ENCODE peak calls at places on chromosomes 16 and 17, in five cellular contexts. C, T, R, H and L are unnamed samples.

GRCh38 chr16:29824589-29825144 is 4.4 kb downstream of the MVP start:
- DNase-seq in C (no peak), T (no peak), R (peak), H (no peak), L (no peak)

GRCh38 chr17:58643147-58643546 is 48.7 kb downstream of the TEX14 start:
- DNase-seq in C (no peak), T (no peak), R (peak), H (no peak), L (no peak)

GRCh38 chr16:63467513-63467912 is 1431.3 kb upstream of the CDH8 start:
- DNase-seq in C (no peak), T (no peak), R (no peak), H (no peak), L (no peak)

GRCh38 chr16:67384778-67385510 is 8.4 kb downstream of the TPPP3 start:
- DNase-seq in C (no peak), T (no peak), R (no peak), H (no peak), L (no peak)

GRCh38 chr16:722835-723633 is 2.1 kb downstream of the ANTKMT start:
- DNase-seq in C (no peak), T (no peak), R (no peak), H (no peak), L (no peak)

GRCh38 chr16:88804552-88805339 is 1.2 kb downstream of the CDT1 start:
- DNase-seq in C (no peak), T (no peak), R (peak), H (no peak), L (no peak)

GRCh38 chr16:86087561-86088230 is 188.7 kb downstream of the IRF8 start:
- DNase-seq in C (no peak), T (peak), R (no peak), H (no peak), L (no peak)

GRCh38 chr16:1119129-1119528 is 23.1 kb upstream of the C1QTNF8 start:
- DNase-seq in C (no peak), T (no peak), R (no peak), H (no peak), L (no peak)

GRCh38 chr16:49858200-49859129 is 2.6 kb upstream of the ZNF423 start:
- DNase-seq in C (peak), T (peak), R (peak), H (peak), L (peak)

GRCh38 chr17:50661795-50662391 is 27.2 kb downstream of the ABCC3 start:
- DNase-seq in C (no peak), T (no peak), R (peak), H (no peak), L (peak)

GRCh38 chr16:88789593-88789992 is 4.6 kb upstream of the PIEZO1 start:
- DNase-seq in C (no peak), T (no peak), R (no peak), H (no peak), L (no peak)

GRCh38 chr17:332558-333322 is 19.9 kb downstream of the RPH3AL start:
- DNase-seq in C (no peak), T (no peak), R (peak), H (no peak), L (no peak)

GRCh38 chr16:29710227-29711219 is 31.5 kb downstream of the QPRT start:
- DNase-seq in C (no peak), T (no peak), R (peak), H (no peak), L (peak)

GRCh38 chr16:56815721-56816120 is 49.3 kb upstream of the SLC12A3 start:
- DNase-seq in C (peak), T (no peak), R (no peak), H (no peak), L (no peak)

GRCh38 chr17:19244357-19244756 is 7.2 kb downstream of the EPN2 start:
- DNase-seq in C (no peak), T (no peak), R (no peak), H (no peak), L (no peak)

GRCh38 chr17:62049299-62049698 is 15.8 kb downstream of the MED13 start:
- DNase-seq in C (no peak), T (no peak), R (no peak), H (no peak), L (no peak)

GRCh38 chr17:46056800-46057304 is 57.8 kb downstream of the STH start:
- DNase-seq in C (no peak), T (no peak), R (peak), H (no peak), L (no peak)

GRCh38 chr17:68344701-68345136 is 53.4 kb downstream of the ARSG start:
- DNase-seq in C (no peak), T (no peak), R (no peak), H (no peak), L (no peak)

GRCh38 chr17:37489197-37490001 is at the start of gene DUSP14:
- DNase-seq in C (peak), T (peak), R (peak), H (peak), L (peak)

GRCh38 chr17:83177611-83178532 is 98.5 kb downstream of the METRNL start:
- DNase-seq in C (no peak), T (peak), R (no peak), H (no peak), L (no peak)

GRCh38 chr16:66103245-66103644 is 263.2 kb upstream of the CDH5 start:
- DNase-seq in C (no peak), T (no peak), R (no peak), H (no peak), L (peak)

GRCh38 chr17:33240397-33240796 is 52.7 kb downstream of the ASIC2 start:
- DNase-seq in C (no peak), T (no peak), R (no peak), H (no peak), L (no peak)

GRCh38 chr17:63337579-63337978 is 108.5 kb downstream of the CYB561 start:
- DNase-seq in C (no peak), T (no peak), R (no peak), H (no peak), L (no peak)

GRCh38 chr16:15953477-15953876 is 4.1 kb downstream of the ABCC1 start:
- DNase-seq in C (no peak), T (no peak), R (no peak), H (no peak), L (no peak)

GRCh38 chr16:53893731-53894435 is 189.9 kb downstream of the FTO start:
- DNase-seq in C (no peak), T (no peak), R (peak), H (no peak), L (peak)

GRCh38 chr16:68229431-68230175 is 6.3 kb downstream of the ESRP2 start:
- DNase-seq in C (no peak), T (no peak), R (peak), H (peak), L (peak)

GRCh38 chr16:84054916-84055315 is 12.3 kb upstream of the SLC38A8 start:
- DNase-seq in C (no peak), T (no peak), R (no peak), H (no peak), L (no peak)

GRCh38 chr17:14803781-14804180 is 461.3 kb downstream of the PMP22 start:
- DNase-seq in C (no peak), T (no peak), R (no peak), H (no peak), L (no peak)

GRCh38 chr17:43448720-43449469 is 34.9 kb upstream of the DHX8 start:
- DNase-seq in C (no peak), T (no peak), R (no peak), H (no peak), L (no peak)

GRCh38 chr17:74182041-74182783 is 21.3 kb upstream of the RPL38 start:
- DNase-seq in C (no peak), T (no peak), R (no peak), H (no peak), L (no peak)

GRCh38 chr17:73584987-73585386 is 59.3 kb downstream of the SDK2 start:
- DNase-seq in C (no peak), T (no peak), R (no peak), H (no peak), L (no peak)

GRCh38 chr17:16820979-16821543 is 131.0 kb downstream of the CCDC144A start:
- DNase-seq in C (no peak), T (no peak), R (no peak), H (no peak), L (no peak)

GRCh38 chr17:49699967-49700575 is 7.7 kb downstream of the SLC35B1 start:
- DNase-seq in C (peak), T (no peak), R (no peak), H (no peak), L (no peak)

GRCh38 chr16:50666658-50667496 is 14.2 kb downstream of the SNX20 start:
- DNase-seq in C (no peak), T (no peak), R (no peak), H (no peak), L (no peak)

GRCh38 chr16:85389679-85390470 is 223.2 kb upstream of the GSE1 start:
- DNase-seq in C (peak), T (peak), R (no peak), H (no peak), L (no peak)

GRCh38 chr17:77930780-77931768 is 27.4 kb upstream of the TNRC6C start:
- DNase-seq in C (no peak), T (no peak), R (no peak), H (no peak), L (no peak)

GRCh38 chr16:87305505-87306391 is 11.4 kb downstream of the C16orf95 start:
- DNase-seq in C (no peak), T (no peak), R (peak), H (no peak), L (peak)

DNA sequence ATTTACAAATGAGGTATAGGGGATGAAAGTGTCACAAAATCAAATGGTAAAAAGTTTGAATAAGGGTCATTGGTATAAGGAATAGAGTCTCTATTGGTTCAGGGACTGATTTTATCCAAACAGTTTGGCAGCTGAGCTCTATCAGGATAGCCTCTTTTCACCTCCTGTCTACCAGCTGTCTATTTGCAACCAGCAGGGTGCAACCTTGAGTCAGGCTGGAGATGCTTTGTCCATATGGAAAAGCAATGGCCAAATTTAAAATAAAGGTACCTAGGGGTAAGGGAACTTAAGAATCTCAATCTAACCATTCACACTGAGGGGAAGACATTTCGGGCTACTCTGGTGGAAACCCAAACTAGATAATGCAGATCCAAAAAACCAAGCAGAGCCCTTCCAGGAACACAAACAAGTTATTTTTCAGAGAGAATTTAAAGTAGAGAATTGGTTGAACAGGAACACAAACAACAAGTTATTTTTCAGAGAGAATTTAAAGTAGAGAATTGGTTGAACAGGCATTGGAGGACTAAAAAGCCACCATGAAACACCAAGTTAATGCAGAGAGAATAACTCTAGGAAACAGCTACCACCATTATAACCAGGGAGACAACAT is 12.6 kb upstream of the CA10 start:
- DNase-seq in C (no peak), T (no peak), R (peak), H (peak), L (peak)
- TF ChIP-seq CTCF in C (no peak), T (no peak), R (peak), H (peak), L (peak)

GRCh38 chr16:27169511-27170071 is 33.7 kb upstream of the KDM8 start:
- DNase-seq in C (no peak), T (no peak), R (peak), H (no peak), L (no peak)
- TF ChIP-seq CTCF in C (no peak), T (no peak), R (peak), H (peak), L (peak)

GRCh38 chr17:7972131-7972785 is 30.2 kb upstream of the GUCY2D start:
- DNase-seq in C (no peak), T (no peak), R (no peak), H (no peak), L (no peak)
- TF ChIP-seq CTCF in C (peak), T (no peak), R (peak), H (no peak), L (peak)

GRCh38 chr17:75548839-75549238 is 23.3 kb downstream of the LLGL2 start:
- DNase-seq in C (no peak), T (no peak), R (no peak), H (no peak), L (no peak)

GRCh38 chr17:75547091-75547490 is 21.6 kb downstream of the LLGL2 start:
- DNase-seq in C (no peak), T (no peak), R (no peak), H (no peak), L (no peak)

GRCh38 chr17:75549246-75550138 is 24.0 kb downstream of the LLGL2 start:
- DNase-seq in C (no peak), T (no peak), R (peak), H (peak), L (no peak)

GRCh38 chr17:75544250-75544649 is 18.8 kb downstream of the LLGL2 start:
- DNase-seq in C (no peak), T (no peak), R (no peak), H (no peak), L (no peak)

GRCh38 chr17:75546181-75546580 is 20.7 kb downstream of the LLGL2 start:
- DNase-seq in C (no peak), T (no peak), R (no peak), H (no peak), L (no peak)
- TF ChIP-seq CTCF in C (no peak), T (no peak), R (no peak), H (no peak), L (no peak)

DNA sequence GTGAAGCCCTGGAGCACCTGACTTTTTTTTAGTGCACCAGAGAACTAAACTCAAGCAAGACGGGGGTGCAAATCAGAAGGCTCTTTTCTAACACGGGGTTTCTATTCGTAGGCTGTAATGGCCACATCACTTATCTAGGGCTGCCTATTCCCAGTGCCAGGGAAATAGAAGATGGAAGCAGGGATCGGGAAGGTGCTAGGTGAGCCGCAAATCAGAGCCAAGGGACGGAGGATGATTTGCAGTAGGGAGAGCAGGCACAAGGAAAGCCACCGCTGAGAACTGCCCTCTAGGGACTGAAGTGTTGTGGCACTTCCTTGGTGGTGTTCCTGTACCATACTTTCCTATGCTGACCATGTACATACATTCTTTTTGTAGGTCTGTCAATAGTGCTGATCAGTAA is 7.8 kb upstream of the SLC46A1 start:
- DNase-seq in C (no peak), T (no peak), R (no peak), H (no peak), L (no peak)
- TF ChIP-seq CTCF in C (no peak), T (no peak), R (no peak), H (no peak), L (no peak)